ENCODE peak calls at places on chromosomes 2 and 18, in seven cellular contexts. One of them, this sample, is unnamed.

GRCh38 chr18:13612111-13612997 is 114.0 kb downstream of the FAM210A start:
- DNase-seq in GM20000: peak
- DNase-seq in AG09319: no peak
- DNase-seq in lower lobe of right lung: no peak
- DNase-seq in epithelial cell of esophagus: no peak
- DNase-seq in OCI-LY7: peak
- DNase-seq in BJ: no peak
- DNase-seq in this sample: peak

GRCh38 chr2:43648979-43649701 is 12.1 kb downstream of the PLEKHH2 start:
- DNase-seq in AG09319: no peak
- DNase-seq in epithelial cell of esophagus: no peak
- DNase-seq in lower lobe of right lung: no peak
- DNase-seq in BJ: peak
- DNase-seq in OCI-LY7: no peak
- DNase-seq in GM20000: no peak
- DNase-seq in this sample: no peak

GRCh38 chr2:8541636-8542035 is 140.2 kb upstream of the ID2 start:
- DNase-seq in GM20000: no peak
- DNase-seq in BJ: no peak
- DNase-seq in lower lobe of right lung: no peak
- DNase-seq in epithelial cell of esophagus: no peak
- DNase-seq in OCI-LY7: no peak
- DNase-seq in AG09319: no peak
- DNase-seq in this sample: no peak

GRCh38 chr18:11990541-11990940 is 9.2 kb downstream of the IMPA2 start:
- DNase-seq in GM20000: no peak
- DNase-seq in lower lobe of right lung: no peak
- DNase-seq in OCI-LY7: no peak
- DNase-seq in BJ: no peak
- DNase-seq in AG09319: no peak
- DNase-seq in epithelial cell of esophagus: no peak
- DNase-seq in this sample: no peak

GRCh38 chr18:62402342-62402948 is 77.3 kb downstream of the TNFRSF11A start:
- DNase-seq in AG09319: no peak
- DNase-seq in lower lobe of right lung: no peak
- DNase-seq in epithelial cell of esophagus: no peak
- DNase-seq in OCI-LY7: no peak
- DNase-seq in GM20000: no peak
- DNase-seq in BJ: no peak
- DNase-seq in this sample: no peak

GRCh38 chr18:31652355-31652754 is 32.0 kb downstream of the B4GALT6 start:
- DNase-seq in AG09319: no peak
- DNase-seq in epithelial cell of esophagus: no peak
- DNase-seq in OCI-LY7: no peak
- DNase-seq in lower lobe of right lung: no peak
- DNase-seq in BJ: no peak
- DNase-seq in GM20000: no peak
- DNase-seq in this sample: no peak

GRCh38 chr2:23293063-23293462 is 91.9 kb upstream of the KLHL29 start:
- DNase-seq in lower lobe of right lung: no peak
- DNase-seq in OCI-LY7: no peak
- DNase-seq in BJ: no peak
- DNase-seq in epithelial cell of esophagus: no peak
- DNase-seq in GM20000: no peak
- DNase-seq in AG09319: no peak
- DNase-seq in this sample: no peak

GRCh38 chr18:69612242-69612641 is 211.6 kb downstream of the DOK6 start:
- DNase-seq in epithelial cell of esophagus: no peak
- DNase-seq in lower lobe of right lung: no peak
- DNase-seq in BJ: no peak
- DNase-seq in AG09319: no peak
- DNase-seq in GM20000: no peak
- DNase-seq in OCI-LY7: no peak
- DNase-seq in this sample: no peak

GRCh38 chr2:176099159-176099736 is 347 bp upstream of the HOXD12 start:
- DNase-seq in BJ: no peak
- DNase-seq in OCI-LY7: no peak
- DNase-seq in GM20000: no peak
- DNase-seq in AG09319: no peak
- DNase-seq in lower lobe of right lung: no peak
- DNase-seq in epithelial cell of esophagus: no peak
- DNase-seq in this sample: no peak

GRCh38 chr2:65172994-65173790 is 43.3 kb upstream of the RAB1A start:
- DNase-seq in OCI-LY7: no peak
- DNase-seq in AG09319: no peak
- DNase-seq in epithelial cell of esophagus: no peak
- DNase-seq in GM20000: no peak
- DNase-seq in BJ: no peak
- DNase-seq in lower lobe of right lung: no peak
- DNase-seq in this sample: no peak

GRCh38 chr2:65177754-65178442 is 48.0 kb upstream of the RAB1A start:
- DNase-seq in GM20000: no peak
- DNase-seq in lower lobe of right lung: no peak
- DNase-seq in AG09319: no peak
- DNase-seq in epithelial cell of esophagus: no peak
- DNase-seq in OCI-LY7: no peak
- DNase-seq in BJ: no peak
- DNase-seq in this sample: no peak

GRCh38 chr2:65175894-65176527 is 46.1 kb upstream of the RAB1A start:
- DNase-seq in epithelial cell of esophagus: no peak
- DNase-seq in BJ: no peak
- DNase-seq in AG09319: no peak
- DNase-seq in lower lobe of right lung: no peak
- DNase-seq in OCI-LY7: no peak
- DNase-seq in GM20000: no peak
- DNase-seq in this sample: no peak
- TF ChIP-seq CTCF in epithelial cell of esophagus: no peak
- TF ChIP-seq CTCF in BJ: no peak
- TF ChIP-seq CTCF in AG09319: no peak
- TF ChIP-seq CTCF in lower lobe of right lung: no peak
- TF ChIP-seq CTCF in OCI-LY7: no peak
- TF ChIP-seq CTCF in GM20000: no peak
- TF ChIP-seq CTCF in this sample: no peak

GRCh38 chr18:28584726-28585125 is 407.8 kb upstream of the CDH2 start:
- DNase-seq in AG09319: peak
- DNase-seq in OCI-LY7: no peak
- DNase-seq in GM20000: no peak
- DNase-seq in lower lobe of right lung: no peak
- DNase-seq in BJ: peak
- DNase-seq in epithelial cell of esophagus: peak
- DNase-seq in this sample: no peak
- TF ChIP-seq CTCF in AG09319: no peak
- TF ChIP-seq CTCF in OCI-LY7: no peak
- TF ChIP-seq CTCF in GM20000: no peak
- TF ChIP-seq CTCF in lower lobe of right lung: no peak
- TF ChIP-seq CTCF in BJ: no peak
- TF ChIP-seq CTCF in epithelial cell of esophagus: no peak
- TF ChIP-seq CTCF in this sample: no peak

DNA sequence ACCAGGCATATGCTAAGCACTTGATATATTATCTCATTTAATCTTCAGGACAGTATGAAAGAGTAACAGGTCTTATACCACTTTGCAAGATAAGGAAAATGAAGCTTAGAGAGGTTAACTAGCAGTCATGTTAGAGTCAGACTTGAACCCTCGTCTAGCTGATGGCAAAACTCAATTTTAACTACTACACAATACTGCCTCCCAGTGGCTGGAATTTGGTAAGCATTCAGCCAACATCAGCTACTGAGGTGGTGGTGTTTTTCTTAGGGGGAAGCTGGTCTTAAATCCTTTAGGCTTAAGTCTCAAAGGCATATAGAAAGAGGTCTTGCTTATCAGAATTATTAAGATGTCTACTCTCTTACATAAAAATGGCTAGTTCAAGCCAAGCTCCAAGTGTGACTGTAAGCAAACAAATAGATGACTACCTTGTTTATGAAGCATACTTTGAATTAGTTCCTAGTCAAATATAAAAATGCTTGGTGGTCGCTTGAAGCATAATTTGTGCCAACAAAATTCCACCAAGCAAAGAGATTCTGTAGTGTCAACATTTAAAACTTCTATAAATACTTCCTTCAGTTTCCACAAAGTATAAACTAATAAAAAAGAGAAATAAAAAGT is 325.4 kb upstream of the FIGN start:
- DNase-seq in epithelial cell of esophagus: peak
- DNase-seq in GM20000: peak
- DNase-seq in OCI-LY7: peak
- DNase-seq in lower lobe of right lung: no peak
- DNase-seq in BJ: no peak
- DNase-seq in AG09319: no peak
- DNase-seq in this sample: peak
- TF ChIP-seq CTCF in epithelial cell of esophagus: peak
- TF ChIP-seq CTCF in GM20000: peak
- TF ChIP-seq CTCF in OCI-LY7: peak
- TF ChIP-seq CTCF in lower lobe of right lung: peak
- TF ChIP-seq CTCF in BJ: peak
- TF ChIP-seq CTCF in AG09319: peak
- TF ChIP-seq CTCF in this sample: peak

GRCh38 chr2:99938250-99938649 is 204.1 kb downstream of the AFF3 start:
- DNase-seq in BJ: no peak
- DNase-seq in AG09319: no peak
- DNase-seq in GM20000: no peak
- DNase-seq in lower lobe of right lung: no peak
- DNase-seq in epithelial cell of esophagus: no peak
- DNase-seq in OCI-LY7: no peak
- DNase-seq in this sample: no peak

GRCh38 chr2:99936065-99936464 is 206.3 kb downstream of the AFF3 start:
- DNase-seq in lower lobe of right lung: no peak
- DNase-seq in GM20000: no peak
- DNase-seq in OCI-LY7: no peak
- DNase-seq in epithelial cell of esophagus: no peak
- DNase-seq in BJ: no peak
- DNase-seq in AG09319: no peak
- DNase-seq in this sample: no peak

GRCh38 chr2:99935662-99936061 is 206.7 kb downstream of the AFF3 start:
- DNase-seq in epithelial cell of esophagus: no peak
- DNase-seq in OCI-LY7: no peak
- DNase-seq in GM20000: no peak
- DNase-seq in AG09319: no peak
- DNase-seq in BJ: no peak
- DNase-seq in lower lobe of right lung: no peak
- DNase-seq in this sample: no peak

GRCh38 chr2:99939135-99939534 is 203.3 kb downstream of the AFF3 start:
- DNase-seq in lower lobe of right lung: no peak
- DNase-seq in BJ: no peak
- DNase-seq in OCI-LY7: no peak
- DNase-seq in epithelial cell of esophagus: no peak
- DNase-seq in AG09319: no peak
- DNase-seq in GM20000: no peak
- DNase-seq in this sample: no peak

GRCh38 chr2:99933894-99934650 is 208.3 kb downstream of the AFF3 start:
- DNase-seq in epithelial cell of esophagus: no peak
- DNase-seq in AG09319: no peak
- DNase-seq in BJ: no peak
- DNase-seq in OCI-LY7: no peak
- DNase-seq in lower lobe of right lung: no peak
- DNase-seq in GM20000: no peak
- DNase-seq in this sample: no peak
- TF ChIP-seq CTCF in epithelial cell of esophagus: no peak
- TF ChIP-seq CTCF in AG09319: no peak
- TF ChIP-seq CTCF in BJ: no peak
- TF ChIP-seq CTCF in OCI-LY7: no peak
- TF ChIP-seq CTCF in lower lobe of right lung: no peak
- TF ChIP-seq CTCF in GM20000: no peak
- TF ChIP-seq CTCF in this sample: no peak

GRCh38 chr2:71226965-71227560 is at the start of gene PAIP2B:
- DNase-seq in AG09319: peak
- DNase-seq in GM20000: peak
- DNase-seq in lower lobe of right lung: peak
- DNase-seq in epithelial cell of esophagus: peak
- DNase-seq in OCI-LY7: peak
- DNase-seq in BJ: peak
- DNase-seq in this sample: peak

GRCh38 chr2:71223767-71224333 is 3.1 kb downstream of the PAIP2B start:
- DNase-seq in epithelial cell of esophagus: peak
- DNase-seq in AG09319: peak
- DNase-seq in BJ: no peak
- DNase-seq in lower lobe of right lung: no peak
- DNase-seq in OCI-LY7: peak
- DNase-seq in GM20000: peak
- DNase-seq in this sample: no peak

GRCh38 chr2:71224457-71224856 is 2.4 kb downstream of the PAIP2B start:
- DNase-seq in BJ: no peak
- DNase-seq in AG09319: no peak
- DNase-seq in OCI-LY7: peak
- DNase-seq in GM20000: no peak
- DNase-seq in epithelial cell of esophagus: no peak
- DNase-seq in lower lobe of right lung: no peak
- DNase-seq in this sample: no peak

GRCh38 chr2:71224935-71225334 is 2.0 kb downstream of the PAIP2B start:
- DNase-seq in epithelial cell of esophagus: no peak
- DNase-seq in lower lobe of right lung: no peak
- DNase-seq in OCI-LY7: no peak
- DNase-seq in AG09319: no peak
- DNase-seq in GM20000: no peak
- DNase-seq in BJ: no peak
- DNase-seq in this sample: no peak

GRCh38 chr2:71226391-71226964 is 425 bp downstream of the PAIP2B start:
- DNase-seq in AG09319: no peak
- DNase-seq in OCI-LY7: peak
- DNase-seq in GM20000: no peak
- DNase-seq in epithelial cell of esophagus: no peak
- DNase-seq in lower lobe of right lung: peak
- DNase-seq in BJ: no peak
- DNase-seq in this sample: no peak
- TF ChIP-seq CTCF in AG09319: no peak
- TF ChIP-seq CTCF in OCI-LY7: peak
- TF ChIP-seq CTCF in GM20000: no peak
- TF ChIP-seq CTCF in epithelial cell of esophagus: no peak
- TF ChIP-seq CTCF in lower lobe of right lung: no peak
- TF ChIP-seq CTCF in BJ: peak
- TF ChIP-seq CTCF in this sample: no peak

DNA sequence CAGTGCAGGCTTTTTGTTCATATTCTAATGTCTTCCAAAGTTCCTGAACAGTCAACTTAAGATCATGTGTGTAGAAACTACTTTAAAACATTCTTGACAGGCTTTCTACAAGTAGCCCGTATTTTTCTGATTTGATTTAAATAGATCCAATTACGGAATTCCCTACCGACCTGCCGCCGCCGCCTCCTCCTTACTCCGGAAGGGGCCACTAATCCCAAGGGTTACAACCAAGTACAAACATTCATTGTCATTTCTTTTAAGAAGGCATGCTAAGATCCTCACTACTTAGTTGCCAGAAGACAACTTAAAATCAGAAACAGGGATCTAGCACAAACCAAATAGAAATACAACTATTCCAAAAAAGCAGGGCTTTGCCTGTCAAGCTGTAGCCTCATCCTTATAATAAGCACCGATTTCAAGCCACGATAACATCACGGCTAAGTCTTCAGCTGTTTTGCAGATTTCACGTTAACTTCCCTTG is 775 bp downstream of the WDR33 start:
- DNase-seq in OCI-LY7: no peak
- DNase-seq in epithelial cell of esophagus: peak
- DNase-seq in AG09319: no peak
- DNase-seq in GM20000: no peak
- DNase-seq in lower lobe of right lung: no peak
- DNase-seq in BJ: peak
- DNase-seq in this sample: no peak
- TF ChIP-seq CTCF in OCI-LY7: no peak
- TF ChIP-seq CTCF in epithelial cell of esophagus: no peak
- TF ChIP-seq CTCF in AG09319: no peak
- TF ChIP-seq CTCF in GM20000: no peak
- TF ChIP-seq CTCF in lower lobe of right lung: no peak
- TF ChIP-seq CTCF in BJ: peak
- TF ChIP-seq CTCF in this sample: no peak

This sample was measured in GM13977.